ENCODE peak calls at places on chromosomes 4 and X, in ten cellular contexts. O, Q, P, R, H, S, B, Z, L and I are unnamed samples.
A peak's percentile ranks its signal among the peaks of the same experiment; 100 is the strongest.

GRCh38 chr4:119550857-119551532 is 77.6 kb downstream of the PDE5A start:
- DNase-seq in O (no peak), Q (no peak), H (peak; percentile 43), Z (peak; percentile 39), S (no peak), P (no peak), L (no peak), B (no peak), R (no peak), I (no peak)

GRCh38 chrX:12339921-12340320 is 201.6 kb downstream of the FRMPD4 start:
- DNase-seq in L (no peak), Z (no peak), B (no peak), S (no peak), R (no peak), P (no peak), H (no peak), O (no peak), Q (no peak), I (no peak)

GRCh38 chr4:122583906-122584305 is 37.0 kb downstream of the IL21 start:
- DNase-seq in Q (no peak), O (no peak), L (no peak), B (no peak), Z (peak; percentile 50), H (no peak), S (no peak), R (no peak), P (no peak), I (no peak)

GRCh38 chr4:81314196-81314896 is 99.3 kb upstream of the PRKG2 start:
- DNase-seq in P (peak; percentile 19), Q (peak; percentile 74), O (no peak), Z (peak; percentile 93), L (no peak), H (no peak), B (no peak), S (no peak), R (no peak), I (peak; percentile 82)

GRCh38 chr4:14646831-14647230 is 355.4 kb upstream of the CPEB2 start:
- DNase-seq in S (no peak), B (no peak), O (no peak), Z (no peak), P (no peak), R (no peak), Q (no peak), H (peak; percentile 5), L (no peak), I (no peak)

GRCh38 chr4:124713213-124713592 is 671 bp upstream of the ANKRD50 start:
- DNase-seq in L (peak; percentile 26), B (peak; percentile 9), S (peak; percentile 68), R (peak; percentile 87), H (peak; percentile 84), Q (peak; percentile 63), Z (peak; percentile 63), O (peak; percentile 83), P (peak; percentile 69), I (peak; percentile 84)

GRCh38 chr4:139809207-139810157 is 143.9 kb downstream of the MGST2 start:
- DNase-seq in R (no peak), H (no peak), L (peak; percentile 32), Q (no peak), B (no peak), Z (no peak), S (no peak), P (peak; percentile 24), O (no peak), I (peak; percentile 15)

GRCh38 chr4:76198411-76199237 is 15.0 kb downstream of the SCARB2 start:
- DNase-seq in Z (peak; percentile 84), P (peak; percentile 87), S (peak; percentile 65), L (no peak), B (peak; percentile 9), Q (peak; percentile 49), H (peak; percentile 67), R (no peak), O (peak; percentile 64), I (no peak)

GRCh38 chr4:154126276-154126675 is 337.4 kb upstream of the SFRP2 start:
- DNase-seq in B (no peak), R (no peak), Q (no peak), L (no peak), S (no peak), Z (peak; percentile 6), O (no peak), H (no peak), P (no peak), I (no peak)

GRCh38 chrX:154824638-154825037 is 9.8 kb downstream of the SMIM9 start:
- DNase-seq in Z (no peak), B (no peak), S (no peak), O (no peak), H (no peak), R (no peak), P (no peak), L (no peak), Q (no peak), I (no peak)

GRCh38 chr4:40840255-40840984 is 90.7 kb downstream of the NSUN7 start:
- DNase-seq in H (no peak), P (no peak), Q (no peak), R (no peak), L (no peak), S (no peak), B (no peak), O (no peak), Z (no peak), I (no peak)

GRCh38 chr4:110245567-110245966 is 47.2 kb upstream of the ELOVL6 start:
- DNase-seq in O (no peak), P (no peak), B (no peak), R (no peak), S (no peak), L (no peak), H (peak; percentile 42), Q (no peak), Z (peak; percentile 36), I (no peak)

GRCh38 chr4:140931904-140932303 is 175.7 kb upstream of the TBC1D9 start:
- DNase-seq in Q (no peak), Z (no peak), B (no peak), H (no peak), S (no peak), L (no peak), P (no peak), R (no peak), O (no peak), I (no peak)

GRCh38 chrX:9566150-9566621 is 101.3 kb downstream of the TBL1X start:
- DNase-seq in H (peak; percentile 88), Z (peak; percentile 78), L (no peak), P (peak; percentile 23), B (no peak), O (peak; percentile 67), S (peak; percentile 79), R (no peak), Q (peak; percentile 61), I (no peak)

GRCh38 chrX:73262991-73263390 is 48.3 kb upstream of the NAP1L2 start:
- DNase-seq in H (peak; percentile 7), P (peak; percentile 19), L (no peak), B (no peak), S (no peak), Q (no peak), Z (no peak), R (no peak), O (no peak), I (peak; percentile 0)

GRCh38 chrX:15739886-15740285 is 1.8 kb downstream of the CA5B start:
- DNase-seq in S (no peak), P (no peak), O (no peak), R (no peak), Q (no peak), Z (no peak), B (no peak), H (no peak), L (no peak), I (no peak)

GRCh38 chr4:147707892-147708672 is 23.8 kb upstream of the ARHGAP10 start:
- DNase-seq in H (peak; percentile 66), Q (no peak), O (peak; percentile 71), B (peak; percentile 40), P (peak; percentile 65), Z (peak; percentile 26), S (no peak), L (peak; percentile 54), R (no peak), I (peak; percentile 56)

GRCh38 chr4:185859106-185859505 is 47.1 kb upstream of the SORBS2 start:
- DNase-seq in H (no peak), S (no peak), Q (no peak), R (no peak), O (no peak), P (peak; percentile 36), L (no peak), B (no peak), Z (no peak), I (no peak)

GRCh38 chrX:17247144-17247543 is 127.9 kb upstream of the NHS start:
- DNase-seq in R (no peak), B (no peak), P (no peak), Z (no peak), L (no peak), O (no peak), Q (no peak), H (no peak), S (no peak), I (no peak)

GRCh38 chr4:151152033-151152432 is 52.6 kb downstream of the RPS3A start:
- DNase-seq in S (no peak), Z (no peak), O (no peak), P (no peak), H (no peak), R (no peak), L (no peak), Q (no peak), B (no peak), I (no peak)

GRCh38 chr4:17623451-17624001 is 9.1 kb downstream of the MED28 start:
- DNase-seq in P (no peak), O (no peak), R (no peak), S (no peak), Q (no peak), L (no peak), B (no peak), H (peak; percentile 14), Z (peak; percentile 73), I (no peak)

GRCh38 chr4:140296335-140296753 is 77.1 kb upstream of the SCOC start:
- DNase-seq in S (no peak), B (no peak), L (no peak), R (no peak), Z (peak; percentile 87), P (no peak), H (peak; percentile 82), Q (peak; percentile 77), O (peak; percentile 71), I (peak; percentile 20)

GRCh38 chr4:52572936-52573485 is 86.1 kb downstream of the USP46 start:
- DNase-seq in B (no peak), O (no peak), L (no peak), P (no peak), Q (peak; percentile 29), H (peak; percentile 83), Z (peak; percentile 42), R (no peak), S (no peak), I (no peak)

GRCh38 chrX:26008042-26008441 is 130.1 kb upstream of the MAGEB18 start:
- DNase-seq in H (no peak), R (no peak), B (no peak), P (no peak), L (no peak), S (no peak), O (no peak), Z (no peak), Q (no peak), I (no peak)

GRCh38 chrX:70398899-70399298 is 24.2 kb upstream of the GDPD2 start:
- DNase-seq in L (peak; percentile 64), O (no peak), H (no peak), R (no peak), B (peak; percentile 14), Z (peak; percentile 18), P (peak; percentile 45), Q (no peak), S (no peak), I (no peak)

GRCh38 chrX:155027509-155028066 is 944 bp downstream of the FUNDC2 start:
- DNase-seq in Q (peak; percentile 23), S (no peak), H (peak; percentile 67), B (peak; percentile 12), L (peak; percentile 38), P (peak; percentile 51), O (no peak), Z (peak; percentile 39), R (no peak), I (no peak)

GRCh38 chr4:110780538-110780937 is 157.7 kb upstream of the PITX2 start:
- DNase-seq in H (no peak), L (no peak), P (no peak), O (no peak), R (no peak), B (no peak), Z (no peak), Q (no peak), S (no peak), I (no peak)

GRCh38 chr4:47383829-47384427 is 79.6 kb downstream of the COMMD8 start:
- DNase-seq in Z (peak; percentile 2), Q (peak; percentile 57), H (peak; percentile 66), P (peak; percentile 50), R (no peak), L (peak; percentile 6), B (no peak), O (no peak), S (no peak), I (peak; percentile 5)